ENCODE peak calls at places on chromosomes 16 and 17, in nine cellular contexts. W, V, Z, I, C, D, U, A and M are unnamed samples.

GRCh38 chr17:71441098-71441497 is 679.7 kb upstream of the SOX9 start:
- DNase-seq in A (no peak), I (no peak), Z (peak), D (no peak), C (peak), U (no peak), W (no peak), V (no peak), M (no peak)

GRCh38 chr17:28612936-28613872 is 781 bp downstream of the RSKR start:
- DNase-seq in V (no peak), Z (peak), I (peak), U (peak), C (peak), A (peak), W (no peak), D (no peak), M (peak)

GRCh38 chr16:19882641-19883040 is 2.0 kb downstream of the GPRC5B start:
- DNase-seq in W (no peak), Z (no peak), D (no peak), I (no peak), V (no peak), U (no peak), C (no peak), A (no peak), M (no peak)

GRCh38 chr17:64411999-64412771 is 21.5 kb upstream of the PECAM1 start:
- DNase-seq in Z (peak), A (peak), W (no peak), D (peak), U (no peak), V (no peak), I (peak), C (no peak), M (peak)

GRCh38 chr16:74898667-74899066 is 86.3 kb downstream of the WDR59 start:
- DNase-seq in Z (no peak), D (no peak), V (no peak), I (no peak), A (no peak), U (no peak), W (no peak), C (no peak), M (no peak)

GRCh38 chr17:75633484-75634375 is 496 bp downstream of the SMIM5 start:
- DNase-seq in U (peak), W (peak), A (peak), I (peak), C (peak), D (peak), V (peak), Z (peak), M (peak)

GRCh38 chr16:66224186-66224585 is 142.3 kb upstream of the CDH5 start:
- DNase-seq in V (no peak), I (no peak), Z (no peak), A (no peak), U (no peak), W (no peak), C (no peak), D (no peak), M (no peak)

GRCh38 chr17:7709031-7709430 is 4.0 kb downstream of the EFNB3 start:
- DNase-seq in A (no peak), W (no peak), D (no peak), U (no peak), C (no peak), I (no peak), Z (no peak), V (no peak), M (no peak)

GRCh38 chr16:52386694-52387093 is 160.2 kb downstream of the TOX3 start:
- DNase-seq in A (no peak), V (no peak), C (no peak), I (no peak), Z (no peak), W (no peak), U (no peak), D (no peak), M (no peak)

GRCh38 chr17:15966183-15966878 is 21.4 kb downstream of the ADORA2B start:
- DNase-seq in A (peak), C (no peak), I (no peak), Z (no peak), V (no peak), U (no peak), D (no peak), W (no peak), M (no peak)

GRCh38 chr17:31561469-31562412 is 170.3 kb downstream of the RAB11FIP4 start:
- DNase-seq in W (no peak), A (no peak), U (no peak), I (no peak), D (no peak), Z (no peak), C (no peak), V (no peak), M (no peak)

GRCh38 chr17:18314731-18315497 is at the start of the genes SMCR8 and TOP3A:
- DNase-seq in A (peak), V (peak), U (peak), D (peak), C (peak), Z (peak), W (peak), I (peak), M (peak)

GRCh38 chr17:37541880-37542675 is 52.4 kb downstream of the DUSP14 start:
- DNase-seq in C (no peak), W (no peak), D (no peak), A (no peak), I (no peak), V (no peak), Z (peak), U (no peak), M (no peak)

GRCh38 chr17:31674305-31674704 is 184.7 kb downstream of the COPRS start:
- DNase-seq in W (no peak), A (no peak), I (no peak), D (no peak), U (no peak), C (no peak), V (no peak), Z (peak), M (no peak)

GRCh38 chr17:56898874-56899273 is 15.0 kb downstream of the TRIM25 start:
- DNase-seq in W (no peak), C (no peak), Z (no peak), V (no peak), A (no peak), I (no peak), U (no peak), D (no peak), M (no peak)

GRCh38 chr16:4032768-4033167 is 83.5 kb downstream of the ADCY9 start:
- DNase-seq in Z (no peak), D (no peak), A (no peak), C (no peak), V (peak), W (no peak), I (no peak), U (no peak), M (no peak)

GRCh38 chr16:31700200-31700529 is 172.5 kb downstream of the AHSP start:
- DNase-seq in W (no peak), V (no peak), U (peak), A (no peak), I (no peak), Z (no peak), D (no peak), C (peak), M (no peak)

GRCh38 chr16:73053379-73054130 is 5.6 kb upstream of the ZFHX3 start:
- DNase-seq in W (no peak), U (no peak), Z (peak), A (no peak), I (no peak), V (no peak), D (no peak), C (peak), M (no peak)

GRCh38 chr16:54076006-54076504 is 210.5 kb downstream of the IRX3 start:
- DNase-seq in C (no peak), I (no peak), A (no peak), V (no peak), D (no peak), W (no peak), U (no peak), Z (no peak), M (no peak)

GRCh38 chr17:49707246-49707607 is 537 bp downstream of the SLC35B1 start:
- DNase-seq in V (no peak), U (no peak), Z (no peak), I (no peak), A (no peak), C (peak), W (no peak), D (no peak), M (no peak)

GRCh38 chr17:17391575-17392370 is 85.0 kb upstream of the MED9 start:
- DNase-seq in C (no peak), U (no peak), A (no peak), V (peak), W (peak), Z (no peak), D (no peak), I (no peak), M (no peak)

GRCh38 chr16:71584543-71585317 is 7.8 kb upstream of the TAT start:
- DNase-seq in V (no peak), D (no peak), I (no peak), A (no peak), C (no peak), W (no peak), U (no peak), Z (no peak), M (no peak)

GRCh38 chr17:78884148-78884870 is 18.7 kb downstream of the CEP295NL start:
- DNase-seq in W (no peak), C (no peak), I (no peak), Z (no peak), V (no peak), D (no peak), U (no peak), A (no peak), M (no peak)

GRCh38 chr16:50372611-50373344 is 4.0 kb upstream of the BRD7 start:
- DNase-seq in Z (no peak), A (no peak), W (no peak), C (no peak), V (peak), I (no peak), D (peak), U (no peak), M (no peak)

GRCh38 chr16:57447142-57447962 is at the start of the genes CIAPIN1 and COQ9:
- DNase-seq in I (peak), A (peak), C (peak), W (peak), D (peak), U (peak), V (peak), Z (peak), M (peak)
- TF ChIP-seq CTCF in I (no peak), A (no peak), C (no peak), W (no peak), D (no peak), U (no peak), V (no peak), Z (no peak), M (no peak)

GRCh38 chr17:81537856-81538555 is 9.8 kb downstream of the FSCN2 start:
- DNase-seq in I (no peak), D (no peak), A (no peak), U (no peak), C (no peak), Z (no peak), V (peak), W (no peak), M (no peak)
- TF ChIP-seq CTCF in I (no peak), D (peak), A (no peak), U (no peak), C (no peak), Z (no peak), V (no peak), W (no peak), M (no peak)

GRCh38 chr16:78045865-78046581 is 23.7 kb downstream of the CLEC3A start:
- DNase-seq in V (peak), Z (peak), I (peak), D (peak), U (peak), A (peak), W (peak), C (peak), M (no peak)
- TF ChIP-seq CTCF in V (no peak), Z (no peak), I (no peak), D (no peak), U (no peak), A (no peak), W (no peak), C (no peak), M (no peak)

GRCh38 chr16:67393111-67393789 is at the start of gene TPPP3:
- DNase-seq in U (peak), D (peak), C (peak), A (peak), V (peak), Z (peak), W (no peak), I (peak), M (no peak)
- TF ChIP-seq CTCF in U (no peak), D (peak), C (peak), A (peak), V (peak), Z (peak), W (no peak), I (peak), M (no peak)

GRCh38 chr16:61471737-61472136 is 564.5 kb downstream of the CDH8 start:
- DNase-seq in D (no peak), I (no peak), Z (no peak), A (peak), C (no peak), U (no peak), V (no peak), W (no peak), M (no peak)
- TF ChIP-seq CTCF in D (no peak), I (no peak), Z (no peak), A (no peak), C (no peak), U (no peak), V (no peak), W (no peak), M (no peak)

GRCh38 chr17:51287412-51287811 is 27.1 kb downstream of the UTP18 start:
- DNase-seq in U (no peak), A (no peak), Z (no peak), I (no peak), C (no peak), D (no peak), V (no peak), W (no peak), M (no peak)

DNA sequence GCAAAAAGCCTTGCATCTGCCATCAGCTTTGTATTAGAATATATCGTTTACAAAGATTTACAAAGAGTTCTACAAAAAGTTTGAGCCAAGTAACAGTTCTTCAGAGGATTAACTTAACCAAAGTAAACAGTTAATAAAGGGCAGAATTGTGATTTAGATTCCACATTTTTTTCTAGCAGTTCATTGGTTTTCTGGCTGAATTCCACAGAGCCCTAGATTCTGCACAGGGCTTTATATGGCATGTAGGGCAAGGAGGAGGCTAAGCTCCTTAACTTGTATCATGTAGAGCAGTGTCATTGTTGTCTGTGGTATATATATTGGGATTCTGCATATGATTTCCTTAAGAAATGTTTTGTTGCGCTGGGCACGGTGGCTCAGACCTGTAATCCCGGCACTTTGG is 29.4 kb downstream of the UTP18 start:
- DNase-seq in W (no peak), D (no peak), C (no peak), I (no peak), U (no peak), Z (no peak), V (no peak), A (no peak), M (no peak)
- TF ChIP-seq CTCF in W (no peak), D (no peak), C (no peak), I (no peak), U (no peak), Z (no peak), V (no peak), A (no peak), M (no peak)

GRCh38 chr16:27920391-27920891 is 143.1 kb downstream of the GSG1L start:
- DNase-seq in I (peak), Z (no peak), C (peak), U (no peak), W (no peak), D (no peak), A (peak), V (no peak), M (no peak)
- TF ChIP-seq CTCF in I (peak), Z (peak), C (no peak), U (no peak), W (no peak), D (no peak), A (peak), V (no peak), M (no peak)

GRCh38 chr16:88906535-88907105 is 40.2 kb upstream of the PABPN1L start:
- DNase-seq in C (no peak), V (no peak), U (no peak), W (no peak), I (no peak), A (no peak), D (no peak), Z (no peak), M (no peak)

GRCh38 chr16:88909431-88910210 is 43.2 kb upstream of the PABPN1L start:
- DNase-seq in W (no peak), C (no peak), I (no peak), U (no peak), A (no peak), D (no peak), Z (no peak), V (no peak), M (no peak)

GRCh38 chr16:88908307-88908706 is 41.8 kb upstream of the PABPN1L start:
- DNase-seq in W (no peak), Z (no peak), U (no peak), D (peak), I (no peak), A (no peak), C (no peak), V (no peak), M (no peak)

GRCh38 chr16:88906020-88906419 is 39.6 kb upstream of the PABPN1L start:
- DNase-seq in U (no peak), Z (no peak), A (no peak), W (no peak), V (no peak), D (no peak), C (no peak), I (no peak), M (no peak)

GRCh38 chr16:88907768-88908167 is 41.3 kb upstream of the PABPN1L start:
- DNase-seq in D (no peak), C (no peak), U (no peak), W (no peak), A (no peak), Z (peak), I (no peak), V (no peak), M (no peak)
- TF ChIP-seq CTCF in D (no peak), C (no peak), U (no peak), W (no peak), A (no peak), Z (no peak), I (no peak), V (no peak), M (no peak)